ENCODE peak calls at places on chromosomes 13 and 19, in nine cellular contexts. One of them, this sample, is unnamed.

GRCh38 chr19:58268344-58268743 is 10.4 kb upstream of the ZNF8 start:
- DNase-seq in stimulated activated CD4-positive, alpha-beta T cell treated with anti-CD3 and anti-CD28 coated beads, Interleukin-2, amount 100 ng/mL, for 48 hours: no peak
- DNase-seq in choroid plexus epithelial cell: no peak
- DNase-seq in skeletal muscle cell: no peak
- DNase-seq in ovary: no peak
- DNase-seq in uterus: no peak
- DNase-seq in ACHN: no peak
- DNase-seq in COR-L47: no peak
- DNase-seq in mucosa of descending colon: no peak
- DNase-seq in this sample: no peak

GRCh38 chr19:485122-485521 is 11.2 kb upstream of the MADCAM1 start:
- DNase-seq in mucosa of descending colon: no peak
- DNase-seq in ovary: no peak
- DNase-seq in stimulated activated CD4-positive, alpha-beta T cell treated with anti-CD3 and anti-CD28 coated beads, Interleukin-2, amount 100 ng/mL, for 48 hours: no peak
- DNase-seq in uterus: no peak
- DNase-seq in choroid plexus epithelial cell: no peak
- DNase-seq in COR-L47: peak
- DNase-seq in skeletal muscle cell: no peak
- DNase-seq in ACHN: no peak
- DNase-seq in this sample: no peak

GRCh38 chr13:98480915-98481510 is 95.9 kb downstream of the STK24 start:
- DNase-seq in COR-L47: no peak
- DNase-seq in choroid plexus epithelial cell: peak
- DNase-seq in ACHN: no peak
- DNase-seq in skeletal muscle cell: no peak
- DNase-seq in uterus: no peak
- DNase-seq in ovary: peak
- DNase-seq in stimulated activated CD4-positive, alpha-beta T cell treated with anti-CD3 and anti-CD28 coated beads, Interleukin-2, amount 100 ng/mL, for 48 hours: peak
- DNase-seq in mucosa of descending colon: no peak
- DNase-seq in this sample: no peak

GRCh38 chr19:19900574-19901444 is at the start of gene ZNF93:
- DNase-seq in COR-L47: peak
- DNase-seq in uterus: peak
- DNase-seq in stimulated activated CD4-positive, alpha-beta T cell treated with anti-CD3 and anti-CD28 coated beads, Interleukin-2, amount 100 ng/mL, for 48 hours: peak
- DNase-seq in ovary: peak
- DNase-seq in mucosa of descending colon: peak
- DNase-seq in choroid plexus epithelial cell: peak
- DNase-seq in ACHN: no peak
- DNase-seq in skeletal muscle cell: peak
- DNase-seq in this sample: no peak

GRCh38 chr13:27704681-27705080 is 83.0 kb downstream of the POLR1D start:
- DNase-seq in stimulated activated CD4-positive, alpha-beta T cell treated with anti-CD3 and anti-CD28 coated beads, Interleukin-2, amount 100 ng/mL, for 48 hours: no peak
- DNase-seq in ACHN: no peak
- DNase-seq in uterus: no peak
- DNase-seq in COR-L47: no peak
- DNase-seq in mucosa of descending colon: no peak
- DNase-seq in skeletal muscle cell: no peak
- DNase-seq in ovary: no peak
- DNase-seq in choroid plexus epithelial cell: peak
- DNase-seq in this sample: no peak

GRCh38 chr13:95741584-95742563 is 64.9 kb downstream of the DNAJC3 start:
- DNase-seq in mucosa of descending colon: no peak
- DNase-seq in choroid plexus epithelial cell: no peak
- DNase-seq in COR-L47: no peak
- DNase-seq in ovary: no peak
- DNase-seq in skeletal muscle cell: no peak
- DNase-seq in stimulated activated CD4-positive, alpha-beta T cell treated with anti-CD3 and anti-CD28 coated beads, Interleukin-2, amount 100 ng/mL, for 48 hours: no peak
- DNase-seq in uterus: no peak
- DNase-seq in ACHN: no peak
- DNase-seq in this sample: no peak

GRCh38 chr13:29457299-29457698 is 138.2 kb downstream of the SLC7A1 start:
- DNase-seq in skeletal muscle cell: peak
- DNase-seq in COR-L47: no peak
- DNase-seq in stimulated activated CD4-positive, alpha-beta T cell treated with anti-CD3 and anti-CD28 coated beads, Interleukin-2, amount 100 ng/mL, for 48 hours: no peak
- DNase-seq in mucosa of descending colon: no peak
- DNase-seq in ACHN: peak
- DNase-seq in ovary: no peak
- DNase-seq in choroid plexus epithelial cell: peak
- DNase-seq in uterus: no peak
- DNase-seq in this sample: no peak

GRCh38 chr19:53102701-53103140 is 501 bp downstream of the ZNF160 start:
- DNase-seq in ovary: peak
- DNase-seq in stimulated activated CD4-positive, alpha-beta T cell treated with anti-CD3 and anti-CD28 coated beads, Interleukin-2, amount 100 ng/mL, for 48 hours: no peak
- DNase-seq in COR-L47: no peak
- DNase-seq in choroid plexus epithelial cell: peak
- DNase-seq in skeletal muscle cell: peak
- DNase-seq in mucosa of descending colon: no peak
- DNase-seq in ACHN: peak
- DNase-seq in uterus: peak
- DNase-seq in this sample: no peak

GRCh38 chr13:47426126-47426849 is 529.4 kb upstream of the HTR2A start:
- DNase-seq in skeletal muscle cell: peak
- DNase-seq in stimulated activated CD4-positive, alpha-beta T cell treated with anti-CD3 and anti-CD28 coated beads, Interleukin-2, amount 100 ng/mL, for 48 hours: no peak
- DNase-seq in ovary: no peak
- DNase-seq in choroid plexus epithelial cell: peak
- DNase-seq in ACHN: no peak
- DNase-seq in mucosa of descending colon: peak
- DNase-seq in uterus: no peak
- DNase-seq in COR-L47: no peak
- DNase-seq in this sample: no peak

GRCh38 chr13:94481966-94482365 is 2.5 kb upstream of the DCT start:
- DNase-seq in uterus: no peak
- DNase-seq in choroid plexus epithelial cell: peak
- DNase-seq in mucosa of descending colon: no peak
- DNase-seq in ovary: no peak
- DNase-seq in COR-L47: no peak
- DNase-seq in skeletal muscle cell: peak
- DNase-seq in stimulated activated CD4-positive, alpha-beta T cell treated with anti-CD3 and anti-CD28 coated beads, Interleukin-2, amount 100 ng/mL, for 48 hours: no peak
- DNase-seq in ACHN: peak
- DNase-seq in this sample: no peak

GRCh38 chr13:95494082-95494681 is 58.3 kb upstream of the CLDN10 start:
- DNase-seq in mucosa of descending colon: peak
- DNase-seq in stimulated activated CD4-positive, alpha-beta T cell treated with anti-CD3 and anti-CD28 coated beads, Interleukin-2, amount 100 ng/mL, for 48 hours: no peak
- DNase-seq in skeletal muscle cell: no peak
- DNase-seq in choroid plexus epithelial cell: peak
- DNase-seq in ACHN: peak
- DNase-seq in ovary: no peak
- DNase-seq in COR-L47: peak
- DNase-seq in uterus: no peak
- DNase-seq in this sample: peak

GRCh38 chr19:40990972-40991381 is at the start of gene CYP2B6:
- DNase-seq in stimulated activated CD4-positive, alpha-beta T cell treated with anti-CD3 and anti-CD28 coated beads, Interleukin-2, amount 100 ng/mL, for 48 hours: no peak
- DNase-seq in mucosa of descending colon: peak
- DNase-seq in COR-L47: no peak
- DNase-seq in choroid plexus epithelial cell: no peak
- DNase-seq in skeletal muscle cell: no peak
- DNase-seq in ovary: no peak
- DNase-seq in uterus: no peak
- DNase-seq in ACHN: no peak
- DNase-seq in this sample: no peak

GRCh38 chr13:51679616-51680015 is 95.4 kb downstream of the WDFY2 start:
- DNase-seq in stimulated activated CD4-positive, alpha-beta T cell treated with anti-CD3 and anti-CD28 coated beads, Interleukin-2, amount 100 ng/mL, for 48 hours: no peak
- DNase-seq in ovary: no peak
- DNase-seq in mucosa of descending colon: no peak
- DNase-seq in choroid plexus epithelial cell: no peak
- DNase-seq in ACHN: no peak
- DNase-seq in COR-L47: no peak
- DNase-seq in skeletal muscle cell: no peak
- DNase-seq in uterus: no peak
- DNase-seq in this sample: no peak

GRCh38 chr19:57825501-57825900 is 4.6 kb upstream of the ZNF587B start:
- DNase-seq in mucosa of descending colon: no peak
- DNase-seq in skeletal muscle cell: no peak
- DNase-seq in COR-L47: no peak
- DNase-seq in uterus: no peak
- DNase-seq in ovary: no peak
- DNase-seq in choroid plexus epithelial cell: peak
- DNase-seq in stimulated activated CD4-positive, alpha-beta T cell treated with anti-CD3 and anti-CD28 coated beads, Interleukin-2, amount 100 ng/mL, for 48 hours: no peak
- DNase-seq in ACHN: no peak
- DNase-seq in this sample: no peak